ENCODE peak calls at places on chromosomes 11 and 22, in seven cellular contexts. V is stimulated activated naive CD8-positive, alpha-beta T cell treated with anti-CD3 and anti-CD28 coated beads, Interleukin-15, Interleukin-2, amounts not matched to agents 100 U/mL and 50 U/mL, for 24 hours; G is mammary epithelial cell; P is HTR-8/SVneo; A is T-cell; C is heart left ventricle; D is adrenal gland. N is an unnamed sample.

GRCh38 chr11:64715756-64716470 is 7.1 kb downstream of the NRXN2 start:
- DNase-seq in V (no peak), G (no peak), P (no peak), A (no peak), C (no peak), D (no peak), N (no peak)

GRCh38 chr11:1733716-1734351 is 16.6 kb downstream of the IFITM10 start:
- DNase-seq in V (no peak), G (peak), P (no peak), A (no peak), C (no peak), D (peak), N (peak)

GRCh38 chr11:1608363-1608762 is at the start of gene KRTAP5-3:
- DNase-seq in V (no peak), G (no peak), P (no peak), A (no peak), C (no peak), D (no peak), N (no peak)

GRCh38 chr22:32079110-32080089 is 36.3 kb downstream of the SLC5A1 start:
- DNase-seq in V (no peak), G (peak), P (peak), A (no peak), C (no peak), D (peak), N (peak)

GRCh38 chr22:18136563-18137320 is 13.2 kb upstream of the USP18 start:
- DNase-seq in V (no peak), G (no peak), P (no peak), A (no peak), C (no peak), D (no peak), N (no peak)

GRCh38 chr11:17383466-17383865 is 5.0 kb downstream of the KCNJ11 start:
- DNase-seq in V (no peak), G (no peak), P (no peak), A (no peak), C (no peak), D (no peak), N (no peak)

GRCh38 chr11:68673291-68673930 is 10.9 kb upstream of the GAL start:
- DNase-seq in V (no peak), G (no peak), P (no peak), A (no peak), C (no peak), D (peak), N (no peak)

GRCh38 chr22:47628477-47629272 is 866.2 kb downstream of the TBC1D22A start:
- DNase-seq in V (no peak), G (no peak), P (no peak), A (no peak), C (no peak), D (peak), N (no peak)

GRCh38 chr11:103433380-103433779 is 324.2 kb downstream of the DYNC2H1 start:
- DNase-seq in V (no peak), G (peak), P (peak), A (no peak), C (no peak), D (no peak), N (peak)

GRCh38 chr11:27496461-27496860 is 10.1 kb downstream of the LIN7C start:
- DNase-seq in V (no peak), G (no peak), P (no peak), A (no peak), C (no peak), D (no peak), N (no peak)

GRCh38 chr11:12163181-12163841 is 52.9 kb downstream of the MICAL2 start:
- DNase-seq in V (no peak), G (peak), P (no peak), A (no peak), C (peak), D (no peak), N (peak)

GRCh38 chr11:116678887-116679286 is 93.9 kb downstream of the BUD13 start:
- DNase-seq in V (no peak), G (no peak), P (no peak), A (no peak), C (no peak), D (peak), N (no peak)

GRCh38 chr22:46046299-46046685 is 69.3 kb upstream of the WNT7B start:
- DNase-seq in V (no peak), G (no peak), P (no peak), A (no peak), C (no peak), D (peak), N (no peak)

GRCh38 chr22:31085493-31085824 is 4.3 kb downstream of the SMTN start:
- DNase-seq in V (no peak), G (peak), P (no peak), A (no peak), C (peak), D (peak), N (no peak)

GRCh38 chr11:130315354-130315970 is 745 bp upstream of the ZBTB44 start:
- DNase-seq in V (peak), G (no peak), P (no peak), A (peak), C (peak), D (peak), N (no peak)

GRCh38 chr11:128694618-128695481 is 978 bp downstream of the FLI1 start:
- DNase-seq in V (peak), G (no peak), P (no peak), A (peak), C (peak), D (no peak), N (no peak)

GRCh38 chr11:28632338-28632737 is 524.1 kb downstream of the METTL15 start:
- DNase-seq in V (no peak), G (peak), P (no peak), A (no peak), C (no peak), D (no peak), N (no peak)

GRCh38 chr22:38355275-38355674 is 38.0 kb upstream of the CSNK1E start:
- DNase-seq in V (no peak), G (no peak), P (no peak), A (no peak), C (no peak), D (peak), N (no peak)

GRCh38 chr11:57432714-57433163 is 5.8 kb upstream of the SLC43A3 start:
- DNase-seq in V (peak), G (peak), P (no peak), A (no peak), C (no peak), D (no peak), N (peak)

GRCh38 chr22:20862540-20862939 is 3.7 kb downstream of the SNAP29 start:
- DNase-seq in V (no peak), G (no peak), P (no peak), A (no peak), C (no peak), D (no peak), N (no peak)

GRCh38 chr11:11382858-11383532 is 29.9 kb upstream of the CSNK2A3 start:
- DNase-seq in V (no peak), G (no peak), P (no peak), A (no peak), C (no peak), D (no peak), N (no peak)

GRCh38 chr11:57508341-57509170 is 6.9 kb downstream of the SLC43A1 start:
- DNase-seq in V (no peak), G (no peak), P (no peak), A (no peak), C (no peak), D (no peak), N (no peak)

GRCh38 chr22:37488337-37489135 is 2.4 kb upstream of the MFNG start:
- DNase-seq in V (no peak), G (no peak), P (no peak), A (no peak), C (no peak), D (no peak), N (no peak)

GRCh38 chr11:134069426-134069921 is 602 bp downstream of the JAM3 start:
- DNase-seq in V (no peak), G (no peak), P (no peak), A (no peak), C (peak), D (no peak), N (no peak)

GRCh38 chr11:35133656-35134055 is 5.3 kb upstream of the CD44 start:
- DNase-seq in V (no peak), G (no peak), P (no peak), A (no peak), C (no peak), D (no peak), N (no peak)

GRCh38 chr11:62217191-62217748 is 8.8 kb downstream of the SCGB2A1 start:
- DNase-seq in V (no peak), G (no peak), P (no peak), A (no peak), C (no peak), D (no peak), N (no peak)

GRCh38 chr11:43944761-43945311 is 2.4 kb downstream of the C11orf96 start:
- DNase-seq in V (peak), G (peak), P (peak), A (peak), C (peak), D (peak), N (no peak)

GRCh38 chr22:28185130-28185529 is 266.1 kb upstream of the PITPNB start:
- DNase-seq in V (no peak), G (no peak), P (no peak), A (no peak), C (no peak), D (no peak), N (no peak)